ENCODE peak calls at places on chromosome 22, in five cellular contexts. P, U, L, A and M are unnamed samples.

GRCh38 chr22:23831261-23831660 is 7.5 kb downstream of the DERL3 start:
- DNase-seq in P (no peak), U (no peak), L (no peak), A (no peak), M (no peak)

GRCh38 chr22:46045459-46046298 is 68.7 kb upstream of the WNT7B start:
- DNase-seq in P (no peak), U (no peak), L (no peak), A (no peak), M (no peak)

GRCh38 chr22:47736166-47737034 is 974.0 kb downstream of the TBC1D22A start:
- DNase-seq in P (no peak), U (no peak), L (no peak), A (no peak), M (no peak)

GRCh38 chr22:47322854-47323253 is 560.4 kb downstream of the TBC1D22A start:
- DNase-seq in P (no peak), U (no peak), L (no peak), A (no peak), M (no peak)

GRCh38 chr22:21796863-21797262 is 61.3 kb upstream of the YPEL1 start:
- DNase-seq in P (no peak), U (no peak), L (no peak), A (no peak), M (no peak)

GRCh38 chr22:44583076-44583760 is 85.2 kb upstream of the RTL6 start:
- DNase-seq in P (no peak), U (no peak), L (peak; percentile 18), A (no peak), M (peak; percentile 30)

GRCh38 chr22:46150615-46151423 is 493 bp downstream of the PPARA start:
- DNase-seq in P (no peak), U (peak; percentile 32), L (no peak), A (no peak), M (peak; percentile 13)

GRCh38 chr22:48718818-48719500 is 1108.7 kb downstream of the BRD1 start:
- DNase-seq in P (no peak), U (no peak), L (no peak), A (no peak), M (no peak)

GRCh38 chr22:49483281-49483905 is 344.3 kb downstream of the BRD1 start:
- DNase-seq in P (no peak), U (no peak), L (no peak), A (no peak), M (no peak)

GRCh38 chr22:49371325-49372110 is 456.2 kb downstream of the BRD1 start:
- DNase-seq in P (no peak), U (no peak), L (no peak), A (no peak), M (no peak)

GRCh38 chr22:24431309-24432034 is 4.1 kb downstream of the ADORA2A start:
- DNase-seq in P (no peak), U (no peak), L (no peak), A (no peak), M (no peak)

GRCh38 chr22:46609175-46609690 is 11.0 kb upstream of the GRAMD4 start:
- DNase-seq in P (no peak), U (no peak), L (no peak), A (peak; percentile 92), M (no peak)

GRCh38 chr22:23065069-23065451 is 5.3 kb upstream of the GNAZ start:
- DNase-seq in P (no peak), U (no peak), L (no peak), A (no peak), M (no peak)

GRCh38 chr22:22938672-22939536 is 51.3 kb downstream of the IGLL5 start:
- DNase-seq in P (no peak), U (no peak), L (no peak), A (no peak), M (no peak)

GRCh38 chr22:45584121-45584570 is 81.5 kb downstream of the FBLN1 start:
- DNase-seq in P (no peak), U (no peak), L (peak; percentile 34), A (no peak), M (no peak)

DNA sequence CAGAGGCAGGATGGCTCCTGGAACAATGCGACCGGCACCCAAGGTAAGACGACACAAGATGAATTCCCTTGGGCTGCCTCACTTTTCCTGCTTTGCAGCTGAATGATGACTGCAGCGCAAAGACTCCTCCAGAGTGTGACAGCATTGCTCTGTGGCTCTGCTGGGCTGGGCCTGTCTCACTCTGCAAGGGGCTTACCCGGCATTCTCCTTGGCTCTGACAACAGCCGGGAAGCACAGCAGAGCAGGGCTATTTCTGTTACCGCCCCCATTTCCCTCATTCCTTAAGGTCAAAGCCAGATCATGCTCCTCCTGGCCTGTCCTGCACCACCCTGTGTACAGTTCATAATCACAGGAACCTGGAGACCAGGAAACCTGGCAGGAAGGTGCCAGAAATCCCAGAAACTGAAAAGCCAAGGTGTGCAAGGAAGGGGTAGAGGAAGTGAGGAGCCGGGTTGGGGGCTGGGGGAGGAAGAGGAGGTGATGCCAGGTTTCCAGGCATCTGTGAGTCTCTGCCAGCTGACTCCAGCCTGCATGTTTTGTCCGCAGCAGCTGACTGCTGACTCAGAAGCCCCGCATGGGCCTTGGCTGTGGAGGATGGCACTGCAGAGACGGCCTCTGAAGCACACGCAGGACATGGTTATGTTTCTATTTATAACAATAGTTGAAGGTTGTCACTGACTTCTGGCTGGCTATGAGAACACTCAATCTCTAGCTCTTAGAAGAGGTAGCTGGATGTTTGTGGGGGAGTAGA is 113.6 kb downstream of the MICAL3 start:
- DNase-seq in P (peak; percentile 83), U (no peak), L (peak; percentile 45), A (no peak), M (peak; percentile 91)
- TF ChIP-seq CTCF in P (peak; percentile 69), U (no peak), L (peak; percentile 7), A (peak; percentile 61), M (peak; percentile 27)

GRCh38 chr22:39246217-39246616 is 1.4 kb upstream of the PDGFB start:
- DNase-seq in P (no peak), U (no peak), L (no peak), A (no peak), M (no peak)

GRCh38 chr22:39244073-39244495 is 698 bp downstream of the PDGFB start:
- DNase-seq in P (no peak), U (no peak), L (peak; percentile 23), A (no peak), M (no peak)

GRCh38 chr22:39244496-39245129 is at the start of gene PDGFB:
- DNase-seq in P (no peak), U (no peak), L (peak; percentile 60), A (no peak), M (peak; percentile 51)

GRCh38 chr22:39246690-39247332 is 2.0 kb upstream of the PDGFB start:
- DNase-seq in P (no peak), U (no peak), L (no peak), A (no peak), M (no peak)

DNA sequence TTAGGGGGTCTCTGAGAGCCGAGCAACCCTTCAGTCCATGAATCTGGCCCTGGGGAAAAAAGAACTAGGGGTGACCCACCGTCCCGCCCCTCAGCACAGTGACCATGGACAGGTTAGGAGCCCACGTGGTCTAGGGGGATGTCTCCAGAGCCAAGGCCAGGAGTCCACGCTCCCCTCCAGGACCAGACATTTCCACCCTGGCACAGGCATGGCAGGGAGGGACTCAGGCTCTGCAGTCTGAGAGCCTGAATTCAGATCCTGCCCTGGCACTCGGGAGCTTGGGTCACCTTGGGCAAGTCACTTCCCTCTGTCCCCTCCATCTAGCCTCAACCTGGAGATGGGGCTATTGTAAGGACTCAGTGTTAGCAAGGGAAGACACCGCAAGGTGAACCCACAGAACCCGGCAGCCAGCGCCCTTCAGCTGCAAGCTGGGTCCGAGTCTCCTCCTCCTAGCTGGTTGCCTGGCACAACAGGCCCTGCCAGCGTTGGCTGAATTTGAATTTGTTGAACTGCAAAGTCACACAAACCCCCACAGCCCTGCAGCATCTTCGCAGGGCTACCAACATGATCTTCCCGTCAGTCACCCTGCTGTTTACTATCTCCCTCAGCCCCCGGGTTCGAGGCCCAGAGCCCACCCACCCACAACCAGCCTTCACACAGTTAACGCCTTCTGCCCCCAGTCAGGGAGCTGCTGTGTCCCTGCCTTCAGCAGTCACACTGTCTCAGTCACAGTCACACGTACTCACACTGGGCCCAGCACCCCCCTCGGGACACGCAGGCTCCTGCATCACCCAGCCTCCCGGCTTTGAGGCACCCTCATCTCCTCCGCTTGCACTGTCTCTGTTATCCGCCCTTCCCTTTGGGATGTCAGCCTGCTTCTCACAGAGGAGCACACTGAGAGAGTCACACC is 603 bp upstream of the PDGFB start:
- DNase-seq in P (no peak), U (no peak), L (peak; percentile 13), A (no peak), M (no peak)
- H3K4me3 ChIP-seq in P (no peak overlapping the region), U (no peak overlapping the region), L (peak overlapping the region; percentile 54), A (peak overlapping the region; percentile 75), M (no peak overlapping the region)

DNA sequence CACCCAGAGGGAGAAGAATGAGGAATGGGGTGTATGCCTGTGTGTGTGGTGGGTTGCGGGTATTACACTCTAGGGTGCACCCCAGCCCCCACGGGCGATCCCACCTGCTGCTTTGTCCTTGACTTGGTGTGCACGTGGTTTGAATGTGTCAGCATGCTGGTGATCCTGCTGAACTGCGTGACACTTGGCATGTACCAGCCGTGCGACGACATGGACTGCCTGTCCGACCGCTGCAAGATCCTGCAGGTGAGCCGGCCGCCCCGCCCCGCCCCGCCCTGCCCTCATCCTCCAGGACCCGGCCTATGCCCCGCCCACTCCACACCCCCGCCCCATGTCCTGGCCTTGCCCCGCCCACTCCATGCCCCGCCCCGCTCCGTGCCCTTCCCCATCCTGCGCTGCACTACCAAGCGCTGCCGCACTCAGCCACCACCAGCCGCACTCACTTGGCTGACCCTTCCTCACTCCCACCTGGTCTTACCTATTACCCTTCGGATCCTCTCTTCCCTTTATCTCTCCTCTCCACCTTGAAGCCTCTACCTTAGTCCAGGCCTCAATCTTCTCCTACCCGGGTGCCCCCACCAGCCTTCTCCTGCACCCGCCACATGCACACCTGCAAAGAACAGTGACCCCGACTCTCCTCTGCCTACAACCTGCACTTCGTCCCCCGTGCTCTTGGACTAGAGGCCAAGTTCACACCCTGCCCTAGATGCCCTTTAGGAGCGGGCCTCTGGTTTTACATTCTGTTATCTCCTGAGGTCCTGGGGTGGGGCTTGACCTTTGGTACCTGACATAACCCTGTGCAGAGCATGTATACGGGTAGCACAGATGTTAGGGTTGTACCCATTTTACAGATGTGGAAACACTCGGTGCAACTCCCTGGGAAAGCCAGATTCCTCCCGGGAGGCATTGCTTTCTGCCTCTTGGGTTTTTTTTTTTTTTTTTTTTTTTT is 27.7 kb downstream of the CACNA1I start:
- DNase-seq in P (no peak), U (peak; percentile 58), L (peak; percentile 40), A (no peak), M (no peak)
- TF ChIP-seq CTCF in P (peak; percentile 30), U (no peak), L (no peak), A (no peak), M (peak; percentile 7)

GRCh38 chr22:37255558-37256006 is 11.5 kb upstream of the RAC2 start:
- DNase-seq in P (no peak), U (no peak), L (no peak), A (no peak), M (no peak)

GRCh38 chr22:37254206-37254866 is 10.3 kb upstream of the RAC2 start:
- DNase-seq in P (peak; percentile 73), U (no peak), L (peak; percentile 24), A (no peak), M (peak; percentile 88)

GRCh38 chr22:37253164-37253660 is 9.1 kb upstream of the RAC2 start:
- DNase-seq in P (no peak), U (no peak), L (no peak), A (no peak), M (no peak)

GRCh38 chr22:37256075-37256726 is 12.1 kb upstream of the RAC2 start:
- DNase-seq in P (no peak), U (no peak), L (no peak), A (no peak), M (no peak)

DNA sequence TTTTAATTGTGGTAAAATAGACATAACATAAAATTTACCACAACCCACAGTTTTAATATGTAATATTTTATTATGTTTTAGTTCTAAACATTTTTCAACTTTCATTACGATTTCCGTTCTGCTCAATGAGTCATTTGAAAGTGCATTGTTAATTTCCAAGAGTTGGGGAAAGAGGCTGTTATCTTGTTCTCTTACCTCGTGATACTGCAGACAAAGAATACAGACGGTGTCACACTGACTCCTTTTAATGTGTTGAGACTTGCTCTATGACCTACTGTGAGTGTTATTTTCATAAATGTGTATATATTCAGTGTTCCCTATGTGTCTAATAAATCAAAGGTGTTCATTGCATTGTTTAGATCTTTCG is 10.8 kb upstream of the RAC2 start:
- DNase-seq in P (peak; percentile 47), U (no peak), L (no peak), A (no peak), M (peak; percentile 77)
- H3K4me3 ChIP-seq in P (no peak overlapping the region), U (no peak overlapping the region), L (no peak overlapping the region), A (no peak overlapping the region), M (no peak overlapping the region)